ENCODE peak calls at places on chromosomes 2 and 18, in eight cellular contexts. O is tibial nerve, J is GM12892, F is transverse colon, I is stomach, H is endothelial cell of umbilical vein, X is H54, D is suprapubic skin. Q is an unnamed sample.

GRCh38 chr2:192675640-192676039 is 480.9 kb upstream of the TMEFF2 start:
- DNase-seq in O (no peak), X (no peak), H (no peak), J (no peak), F (no peak), I (no peak), D (no peak), Q (no peak)

GRCh38 chr2:169734172-169734847 is 678 bp downstream of the KLHL23 start:
- DNase-seq in J (peak), F (peak), D (no peak), X (peak), I (peak), H (peak), O (no peak), Q (no peak)

GRCh38 chr2:104361414-104361813 is 492.5 kb upstream of the POU3F3 start:
- DNase-seq in I (no peak), H (no peak), F (no peak), O (no peak), D (no peak), X (no peak), J (no peak), Q (no peak)

GRCh38 chr2:237675326-237675725 is 47.9 kb downstream of the LRRFIP1 start:
- DNase-seq in F (no peak), J (no peak), D (no peak), I (no peak), X (no peak), O (no peak), H (peak), Q (no peak)

GRCh38 chr2:240571314-240571973 is 3.2 kb downstream of the RNPEPL1 start:
- DNase-seq in D (peak), H (no peak), X (no peak), O (peak), I (no peak), F (peak), J (no peak), Q (no peak)

GRCh38 chr2:169108098-169108884 is 38.9 kb downstream of the DHRS9 start:
- DNase-seq in D (no peak), J (no peak), I (no peak), H (no peak), X (no peak), O (no peak), F (no peak), Q (no peak)

GRCh38 chr2:133326651-133327397 is 241.4 kb downstream of the NCKAP5 start:
- DNase-seq in I (no peak), F (no peak), H (no peak), J (no peak), D (no peak), O (no peak), X (no peak), Q (no peak)

GRCh38 chr2:179195146-179195545 is 69.5 kb downstream of the SESTD1 start:
- DNase-seq in D (no peak), X (no peak), F (no peak), J (no peak), H (no peak), I (no peak), O (no peak), Q (no peak)

GRCh38 chr2:15223887-15224286 is 337.2 kb downstream of the NBAS start:
- DNase-seq in I (no peak), O (no peak), F (no peak), J (no peak), X (peak), H (peak), D (no peak), Q (no peak)

GRCh38 chr18:76252880-76253279 is 242.2 kb downstream of the ZNF516 start:
- DNase-seq in X (no peak), F (no peak), H (no peak), O (no peak), I (no peak), J (no peak), D (no peak), Q (no peak)

GRCh38 chr18:80200171-80200931 is 47.0 kb downstream of the PARD6G start:
- DNase-seq in D (no peak), H (no peak), X (no peak), I (no peak), J (no peak), F (no peak), O (no peak), Q (no peak)

GRCh38 chr2:8754056-8754790 is 72.4 kb downstream of the ID2 start:
- DNase-seq in D (no peak), X (no peak), F (no peak), J (no peak), H (no peak), I (no peak), O (no peak), Q (no peak)

GRCh38 chr2:240885566-240885965 is 10.4 kb downstream of the MAB21L4 start:
- DNase-seq in I (no peak), X (no peak), J (no peak), H (no peak), F (no peak), O (no peak), D (peak), Q (no peak)

GRCh38 chr2:226739508-226740030 is 60.1 kb downstream of the IRS1 start:
- DNase-seq in D (no peak), J (no peak), F (no peak), I (no peak), O (no peak), X (no peak), H (no peak), Q (no peak)

GRCh38 chr2:26901326-26902183 is 53.6 kb downstream of the DPYSL5 start:
- DNase-seq in F (no peak), J (no peak), D (no peak), O (no peak), X (no peak), H (no peak), I (no peak), Q (no peak)

GRCh38 chr2:98771264-98771663 is 40.3 kb upstream of the MGAT4A start:
- DNase-seq in X (no peak), I (no peak), H (no peak), J (no peak), F (no peak), D (no peak), O (no peak), Q (no peak)

GRCh38 chr2:98773169-98773568 is 42.2 kb upstream of the MGAT4A start:
- DNase-seq in X (no peak), I (no peak), F (no peak), H (no peak), D (no peak), O (no peak), J (no peak), Q (no peak)

GRCh38 chr2:98772531-98772930 is 41.6 kb upstream of the MGAT4A start:
- DNase-seq in F (no peak), O (no peak), D (no peak), I (no peak), H (no peak), X (no peak), J (no peak), Q (no peak)

GRCh38 chr2:98773907-98774306 is 43.0 kb upstream of the MGAT4A start:
- DNase-seq in F (no peak), I (no peak), O (no peak), J (no peak), H (no peak), D (no peak), X (no peak), Q (no peak)

DNA sequence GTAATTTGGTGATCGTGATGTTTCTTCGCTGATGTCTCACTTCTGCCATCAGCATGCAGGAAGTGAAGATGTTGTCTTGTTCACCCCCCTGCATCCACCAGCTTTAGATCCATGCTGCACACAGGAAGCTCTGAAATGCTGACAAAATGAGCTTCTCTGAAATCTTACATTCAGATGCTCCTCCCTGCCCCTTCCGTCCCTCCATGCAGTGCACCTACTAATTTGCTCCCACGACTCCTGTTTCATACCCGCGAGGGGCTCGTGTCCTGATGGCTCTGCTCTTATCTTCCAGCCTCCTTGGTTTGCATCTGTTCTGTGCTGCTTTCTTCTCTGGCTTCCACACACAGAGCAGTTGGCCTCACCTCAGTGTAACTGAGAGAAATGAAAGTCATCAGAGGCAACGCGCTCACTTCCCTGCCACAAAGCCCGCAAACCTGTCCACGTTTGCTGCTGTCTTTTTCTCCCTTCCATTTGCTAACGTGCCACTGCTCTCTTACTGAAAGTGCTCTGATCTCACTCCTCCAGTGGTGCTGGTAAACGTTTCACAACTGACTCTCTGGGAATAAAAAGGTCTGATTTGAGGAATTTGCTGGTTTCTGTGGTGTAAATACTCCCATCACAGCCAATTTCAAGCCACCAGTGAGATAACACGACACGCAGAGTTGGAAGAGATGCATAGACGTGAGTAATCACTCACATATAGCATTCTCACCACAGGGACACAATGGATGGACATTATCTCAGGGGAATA is 41.0 kb upstream of the MGAT4A start:
- DNase-seq in F (no peak), H (no peak), O (no peak), I (no peak), X (no peak), D (no peak), J (peak), Q (no peak)
- TF ChIP-seq POLR2A in F (peak), H (no peak), O (no peak), I (no peak), X (no peak), D (no peak), J (peak), Q (no peak)

GRCh38 chr2:170984079-170984478 is 55.0 kb downstream of the GORASP2 start:
- DNase-seq in F (no peak), H (no peak), D (no peak), I (no peak), J (no peak), O (no peak), X (no peak), Q (no peak)

GRCh38 chr2:170986566-170987258 is 57.7 kb downstream of the GORASP2 start:
- DNase-seq in J (no peak), I (no peak), X (no peak), F (no peak), H (no peak), O (no peak), D (no peak), Q (no peak)

DNA sequence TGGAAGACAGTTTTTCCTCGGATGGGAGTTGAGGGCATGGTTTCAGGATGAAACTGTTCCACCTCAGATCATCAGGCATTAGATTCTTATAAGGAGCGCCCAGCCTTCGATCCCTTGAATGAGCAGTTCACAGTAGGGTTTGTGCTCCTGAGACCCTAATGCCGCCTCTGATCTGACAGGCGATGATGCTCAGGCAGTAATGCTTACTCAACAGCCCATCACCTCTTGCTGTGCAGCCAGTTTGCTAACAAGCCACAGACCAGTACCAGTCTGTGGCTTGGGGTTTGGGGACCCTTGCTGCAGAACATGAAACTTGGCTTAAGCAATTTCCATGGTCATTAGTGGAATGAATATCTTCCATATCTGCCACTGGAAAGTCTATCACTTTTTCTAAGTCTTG is 56.4 kb downstream of the GORASP2 start:
- DNase-seq in O (no peak), I (no peak), D (no peak), J (no peak), X (no peak), H (no peak), F (no peak), Q (no peak)
- TF ChIP-seq POLR2A in O (no peak), I (no peak), D (no peak), J (peak), X (no peak), H (no peak), F (no peak), Q (no peak)

DNA sequence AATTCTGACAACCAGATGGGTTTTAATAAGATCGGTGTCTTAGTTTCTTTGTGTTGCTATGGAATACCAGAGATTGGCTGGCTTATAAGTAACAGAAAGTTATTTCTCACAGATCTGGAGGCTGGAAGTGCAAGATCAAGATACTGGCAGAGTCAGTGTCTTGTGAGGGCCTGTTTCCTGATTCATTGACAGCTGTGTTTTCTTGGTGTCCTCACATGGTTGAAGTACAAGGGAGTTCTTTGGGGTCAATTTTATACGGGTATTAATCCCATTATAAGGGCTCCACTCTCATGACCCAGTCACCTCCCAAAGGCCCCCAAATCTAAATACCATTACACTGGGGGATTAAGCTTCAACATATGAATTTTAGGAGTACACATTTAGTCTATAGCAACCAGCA is 421.1 kb downstream of the LRP1B start:
- DNase-seq in H (no peak), F (no peak), O (no peak), X (no peak), I (no peak), J (no peak), D (no peak), Q (no peak)
- TF ChIP-seq POLR2A in H (no peak), F (no peak), O (no peak), X (no peak), I (no peak), J (no peak), D (no peak), Q (no peak)

GRCh38 chr2:174634130-174635014 is 36.8 kb upstream of the WIPF1 start:
- DNase-seq in J (peak), X (no peak), D (no peak), H (peak), O (no peak), I (no peak), F (peak), Q (no peak)
- TF ChIP-seq POLR2A in J (peak), X (no peak), D (no peak), H (no peak), O (peak), I (no peak), F (peak), Q (no peak)

DNA sequence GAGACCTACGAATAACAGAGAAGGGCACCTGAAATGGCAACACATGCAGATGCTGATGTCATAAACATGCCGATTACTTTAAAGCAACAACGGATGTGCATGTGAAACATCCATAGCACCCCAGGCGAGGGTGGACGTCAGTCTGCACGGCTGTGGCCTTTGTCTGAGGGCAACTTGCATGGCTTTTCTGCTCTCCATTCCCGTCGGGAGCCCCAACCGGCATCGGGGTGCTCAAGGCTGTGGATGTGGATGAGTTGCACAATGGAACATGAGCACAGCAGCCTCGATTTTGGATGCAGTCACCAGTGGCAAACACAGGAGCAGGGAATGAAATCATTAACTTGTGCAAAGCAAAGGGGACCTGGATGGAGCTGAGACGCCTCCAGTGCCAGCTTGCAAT is 298.2 kb upstream of the SALL3 start:
- DNase-seq in I (no peak), O (no peak), H (no peak), X (no peak), J (no peak), F (no peak), D (no peak), Q (no peak)
- TF ChIP-seq POLR2A in I (no peak), O (no peak), H (no peak), X (no peak), J (no peak), F (no peak), D (no peak), Q (no peak)

GRCh38 chr2:207139551-207139950 is 26.2 kb downstream of the KLF7 start:
- DNase-seq in I (no peak), O (no peak), X (no peak), F (no peak), D (no peak), J (no peak), H (no peak), Q (no peak)
- TF ChIP-seq POLR2A in I (no peak), O (no peak), X (no peak), F (no peak), D (no peak), J (no peak), H (no peak), Q (no peak)

DNA sequence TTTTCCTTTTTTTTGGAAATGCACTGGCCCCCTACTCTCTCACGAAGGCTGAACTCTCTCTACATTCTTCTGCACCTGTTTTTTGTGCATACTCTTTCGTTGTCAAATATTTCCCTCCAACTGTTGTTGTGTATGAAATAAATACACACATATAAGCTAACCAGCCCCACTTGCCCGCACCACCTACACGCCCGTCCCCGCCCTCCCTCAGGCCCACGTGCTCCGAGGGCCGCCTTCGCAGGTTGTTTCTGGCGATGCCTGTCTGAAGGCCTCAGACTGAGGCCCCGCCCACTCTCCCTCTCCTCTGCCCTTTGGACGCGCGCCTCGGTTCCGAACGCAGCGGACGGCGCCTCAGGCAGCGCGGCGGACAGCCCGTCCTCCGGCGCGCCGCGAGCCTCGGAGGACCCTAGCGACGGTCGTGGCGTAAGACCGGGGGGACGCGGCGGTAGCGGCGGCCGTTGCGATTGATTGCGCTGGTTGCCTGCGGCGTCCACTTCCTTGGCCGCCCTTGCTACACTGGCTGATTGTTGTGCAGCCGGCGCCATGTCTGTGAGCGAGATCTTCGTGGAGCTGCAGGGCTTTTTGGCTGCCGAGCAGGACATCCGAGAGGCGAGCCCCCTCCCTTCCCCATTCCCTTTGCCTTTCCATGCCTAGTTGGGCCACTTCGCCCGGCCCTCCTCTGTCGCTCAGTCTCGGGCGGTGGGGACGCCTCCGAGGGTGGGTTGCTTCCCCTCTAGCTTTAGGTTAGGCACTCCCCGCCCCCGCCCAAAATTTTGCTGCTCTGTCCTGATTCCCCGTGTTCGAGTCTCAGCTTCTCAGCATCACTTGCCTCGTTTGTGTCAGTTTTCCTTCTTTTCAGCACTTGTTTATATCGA is at the start of gene TSN:
- DNase-seq in D (peak), X (peak), I (peak), J (peak), O (peak), H (peak), F (peak), Q (peak)
- TF ChIP-seq POLR2A in D (no peak), X (peak), I (no peak), J (peak), O (no peak), H (peak), F (peak), Q (peak)

GRCh38 chr2:58098254-58099096 is 51.9 kb downstream of the VRK2 start:
- DNase-seq in I (no peak), D (no peak), F (no peak), X (no peak), H (no peak), J (no peak), O (no peak), Q (no peak)
- TF ChIP-seq POLR2A in I (no peak), D (no peak), F (no peak), X (no peak), H (no peak), J (no peak), O (no peak), Q (no peak)